ENCODE peak calls at places on chromosomes 16 and 17, in four cellular contexts. I is amniotic stem cell, C is lung microvascular endothelial cell, Y is mesothelial cell of epicardium. Z is an unnamed sample.

GRCh38 chr17:60087882-60088669 is 9.4 kb upstream of the HEATR6 start:
- DNase-seq in Y (no peak), I (no peak), C (no peak), Z (no peak)

GRCh38 chr17:79100405-79100804 is 25.8 kb downstream of the ENGASE start:
- DNase-seq in C (no peak), I (no peak), Y (no peak), Z (no peak)

GRCh38 chr17:82544431-82545070 is 25.0 kb downstream of the FOXK2 start:
- DNase-seq in C (no peak), Y (no peak), I (no peak), Z (peak)

GRCh38 chr16:3645504-3646347 is 8.8 kb upstream of the DNASE1 start:
- DNase-seq in C (peak), I (no peak), Y (peak), Z (no peak)

GRCh38 chr17:42329025-42329976 is 41.0 kb downstream of the STAT5A start:
- DNase-seq in I (peak), C (peak), Y (no peak), Z (no peak)

GRCh38 chr16:815861-816260 is 15.3 kb upstream of the GNG13 start:
- DNase-seq in C (no peak), I (no peak), Y (no peak), Z (no peak)

GRCh38 chr17:9538626-9539025 is 37.0 kb downstream of the STX8 start:
- DNase-seq in I (no peak), Y (no peak), C (no peak), Z (no peak)

GRCh38 chr17:43444223-43445008 is 39.4 kb upstream of the DHX8 start:
- DNase-seq in C (no peak), I (no peak), Y (no peak), Z (no peak)

GRCh38 chr16:10981697-10982216 is 37.4 kb downstream of the CLEC16A start:
- DNase-seq in C (no peak), Y (no peak), I (no peak), Z (no peak)

GRCh38 chr17:82942166-82943130 is 102.6 kb upstream of the ZNF750 start:
- DNase-seq in Y (no peak), C (no peak), I (no peak), Z (peak)

GRCh38 chr17:81457396-81457795 is 55.2 kb downstream of the ACTG1 start:
- DNase-seq in C (no peak), I (no peak), Y (no peak), Z (no peak)

GRCh38 chr17:17570207-17570797 is 21.2 kb downstream of the PEMT start:
- DNase-seq in C (peak), Y (no peak), I (no peak), Z (peak)

GRCh38 chr17:58184308-58184985 is 8.1 kb upstream of the EPX start:
- DNase-seq in C (no peak), I (no peak), Y (no peak), Z (no peak)

GRCh38 chr16:4318171-4318910 is 2.5 kb downstream of the GLIS2 start:
- DNase-seq in I (no peak), C (no peak), Y (no peak), Z (no peak)

GRCh38 chr16:85523602-85524364 is 89.3 kb upstream of the GSE1 start:
- DNase-seq in Y (peak), I (no peak), C (no peak), Z (no peak)